ENCODE peak calls at places on chromosomes 5 and 9, in seven cellular contexts. A, K, M, Z, S, D and T are unnamed samples.

GRCh38 chr9:111967621-111968020 is 71.0 kb downstream of the UGCG start:
- DNase-seq in M (no peak), A (no peak), S (no peak), K (no peak), D (no peak), Z (no peak), T (no peak)

GRCh38 chr9:16105576-16105975 is 552.7 kb downstream of the CCDC171 start:
- DNase-seq in A (no peak), Z (no peak), S (no peak), D (no peak), M (no peak), K (no peak), T (no peak)

GRCh38 chr9:133499130-133499891 is 20.4 kb upstream of the SLC2A6 start:
- DNase-seq in M (no peak), D (no peak), K (no peak), S (no peak), Z (no peak), A (no peak), T (no peak)

GRCh38 chr9:3398232-3398648 is 127.6 kb downstream of the RFX3 start:
- DNase-seq in D (no peak), Z (no peak), S (no peak), A (no peak), K (no peak), M (no peak), T (no peak)

GRCh38 chr9:1879501-1879900 is 135.6 kb upstream of the SMARCA2 start:
- DNase-seq in M (no peak), D (no peak), S (no peak), A (no peak), Z (no peak), K (no peak), T (no peak)

GRCh38 chr9:98369896-98370295 is 114.4 kb upstream of the TBC1D2 start:
- DNase-seq in D (no peak), A (no peak), Z (no peak), M (no peak), S (no peak), K (no peak), T (no peak)

GRCh38 chr5:10331341-10331796 is 22.1 kb upstream of the MARCHF6 start:
- DNase-seq in A (no peak), Z (peak; percentile 83), D (no peak), M (no peak), S (no peak), K (peak; percentile 35), T (peak; percentile 60)

GRCh38 chr5:172133359-172134029 is 54.5 kb downstream of the STK10 start:
- DNase-seq in M (no peak), Z (no peak), A (peak; percentile 84), K (peak; percentile 39), D (no peak), S (peak; percentile 78), T (no peak)

GRCh38 chr9:130020618-130021017 is 22.4 kb downstream of the FNBP1 start:
- DNase-seq in M (no peak), S (no peak), D (peak; percentile 51), K (no peak), A (no peak), Z (no peak), T (no peak)

GRCh38 chr9:20775683-20776082 is 91.6 kb downstream of the FOCAD start:
- DNase-seq in S (no peak), A (no peak), M (no peak), D (no peak), K (no peak), Z (no peak), T (no peak)

GRCh38 chr5:174828786-174829510 is 104.6 kb downstream of the MSX2 start:
- DNase-seq in A (peak; percentile 71), S (no peak), M (no peak), Z (no peak), K (no peak), D (no peak), T (no peak)

GRCh38 chr5:17374973-17375844 is 122.8 kb upstream of the TAF11L2 start:
- DNase-seq in D (no peak), K (no peak), S (peak; percentile 25), A (no peak), Z (no peak), M (peak; percentile 76), T (no peak)

GRCh38 chr9:92739346-92740014 is 25.2 kb downstream of the BICD2 start:
- DNase-seq in D (no peak), S (no peak), K (no peak), Z (peak; percentile 76), A (no peak), M (no peak), T (no peak)

GRCh38 chr5:28390341-28390740 is 1352.0 kb upstream of the CDH9 start:
- DNase-seq in M (no peak), S (no peak), K (no peak), A (no peak), Z (no peak), D (no peak), T (no peak)

GRCh38 chr5:78328585-78329173 is 31.7 kb upstream of the SCAMP1 start:
- DNase-seq in M (no peak), A (peak; percentile 22), D (no peak), Z (no peak), S (no peak), K (no peak), T (no peak)

GRCh38 chr5:218457-219289 is 553 bp downstream of the SDHA start:
- DNase-seq in D (no peak), K (peak; percentile 47), M (no peak), A (no peak), S (peak; percentile 66), Z (no peak), T (no peak)

GRCh38 chr5:124538196-124538595 is 208.2 kb downstream of the ZNF608 start:
- DNase-seq in S (peak; percentile 95), A (no peak), D (no peak), K (no peak), Z (no peak), M (no peak), T (no peak)

GRCh38 chr5:159316519-159317383 is 13.5 kb downstream of the IL12B start:
- DNase-seq in M (peak; percentile 61), Z (no peak), A (no peak), S (peak; percentile 72), K (no peak), D (no peak), T (no peak)

GRCh38 chr5:132483661-132484385 is 6.8 kb downstream of the IRF1 start:
- DNase-seq in A (no peak), K (no peak), S (no peak), Z (peak; percentile 58), M (no peak), D (no peak), T (no peak)

GRCh38 chr5:148599187-148599586 is 55.1 kb downstream of the HTR4 start:
- DNase-seq in M (no peak), Z (no peak), S (no peak), K (no peak), A (no peak), D (no peak), T (no peak)

GRCh38 chr9:134518004-134518606 is 123.5 kb upstream of the COL5A1 start:
- DNase-seq in S (no peak), D (no peak), A (no peak), Z (peak; percentile 91), M (peak; percentile 72), K (peak; percentile 65), T (no peak)

GRCh38 chr9:122314193-122314592 is 49.5 kb downstream of the MRRF start:
- DNase-seq in D (no peak), K (no peak), Z (no peak), S (no peak), A (no peak), M (no peak), T (peak; percentile 94)